ENCODE peak calls at places on chromosomes 16 and 17, in eight cellular contexts. S is RWPE2; C is uterus; V is esophagus squamous epithelium; X is GM12878; H is DND-41; G is CD4-positive, CD25-positive, alpha-beta regulatory T cell; D is prostate gland. W is an unnamed sample.

GRCh38 chr17:40545660-40546059 is 19.6 kb downstream of the CCR7 start:
- DNase-seq in C (peak), G (no peak), X (no peak), H (no peak), D (no peak), V (no peak), S (peak), W (no peak)

GRCh38 chr17:66351053-66351452 is 48.6 kb downstream of the PRKCA start:
- DNase-seq in H (no peak), C (no peak), S (no peak), D (no peak), V (no peak), X (no peak), G (no peak), W (no peak)

GRCh38 chr17:45310380-45311324 is 6.2 kb downstream of the MAP3K14 start:
- DNase-seq in C (no peak), X (no peak), S (no peak), D (no peak), G (no peak), H (no peak), V (no peak), W (no peak)

GRCh38 chr17:67575325-67575724 is 142.4 kb upstream of the NOL11 start:
- DNase-seq in V (no peak), H (no peak), X (peak), S (no peak), C (no peak), G (no peak), D (peak), W (no peak)

GRCh38 chr17:63675231-63675606 is 24.7 kb downstream of the LIMD2 start:
- DNase-seq in H (no peak), S (no peak), C (no peak), V (no peak), X (no peak), G (no peak), D (no peak), W (no peak)

GRCh38 chr17:82502207-82502606 is 17.3 kb upstream of the FOXK2 start:
- DNase-seq in D (peak), S (no peak), G (no peak), C (no peak), X (no peak), H (no peak), V (no peak), W (no peak)

GRCh38 chr16:67645397-67646121 is 615 bp downstream of the CARMIL2 start:
- DNase-seq in G (no peak), V (no peak), D (no peak), H (peak), S (no peak), C (no peak), X (no peak), W (no peak)

GRCh38 chr16:85126731-85127662 is 14.7 kb upstream of the CIBAR2 start:
- DNase-seq in D (no peak), X (no peak), C (peak), S (no peak), V (no peak), G (no peak), H (no peak), W (no peak)

GRCh38 chr16:69494993-69495392 is 70.6 kb downstream of the CYB5B start:
- DNase-seq in S (no peak), H (no peak), C (no peak), D (no peak), G (no peak), X (no peak), V (no peak), W (no peak)

GRCh38 chr16:50252874-50253510 is 13.4 kb upstream of the ADCY7 start:
- DNase-seq in H (no peak), C (no peak), X (no peak), V (no peak), S (no peak), G (no peak), D (no peak), W (no peak)

GRCh38 chr17:62963296-62963695 is 2.7 kb upstream of the TANC2 start:
- DNase-seq in D (no peak), G (no peak), C (no peak), X (no peak), S (no peak), V (no peak), H (no peak), W (no peak)

GRCh38 chr17:75525806-75526554 is 483 bp downstream of the LLGL2 start:
- DNase-seq in V (no peak), X (no peak), D (no peak), G (no peak), C (no peak), H (no peak), S (peak), W (no peak)

GRCh38 chr16:20807822-20808207 is 1.5 kb downstream of the REXO5 start:
- DNase-seq in X (no peak), H (no peak), V (no peak), D (no peak), C (no peak), S (no peak), G (no peak), W (no peak)

GRCh38 chr17:78716814-78717393 is 65.2 kb downstream of the CYTH1 start:
- DNase-seq in C (peak), X (no peak), D (peak), G (no peak), S (no peak), H (no peak), V (no peak), W (peak)

GRCh38 chr16:23124315-23124714 is 24.9 kb downstream of the USP31 start:
- DNase-seq in C (no peak), G (no peak), H (no peak), X (no peak), D (no peak), S (no peak), V (no peak), W (no peak)

GRCh38 chr16:49443576-49443975 is 70.0 kb downstream of the C16orf78 start:
- DNase-seq in X (no peak), V (no peak), S (no peak), D (no peak), H (no peak), C (no peak), G (no peak), W (no peak)

GRCh38 chr16:71916397-71916920 is 21.1 kb downstream of the IST1 start:
- DNase-seq in C (no peak), X (no peak), S (no peak), D (no peak), G (no peak), H (no peak), V (no peak), W (no peak)

GRCh38 chr17:11896199-11896598 is 101.1 kb downstream of the ZNF18 start:
- DNase-seq in G (no peak), S (no peak), X (no peak), C (no peak), H (no peak), D (no peak), V (no peak), W (no peak)

GRCh38 chr17:45580914-45581313 is 90.4 kb upstream of the PLEKHM1 start:
- DNase-seq in S (no peak), G (no peak), H (no peak), X (no peak), C (no peak), V (no peak), D (no peak), W (no peak)

GRCh38 chr16:70805787-70806186 is 4.8 kb upstream of the VAC14 start:
- DNase-seq in H (no peak), X (no peak), C (no peak), S (no peak), V (no peak), D (no peak), G (no peak), W (no peak)

GRCh38 chr17:10182785-10183184 is 15.6 kb downstream of the GAS7 start:
- DNase-seq in S (no peak), V (no peak), X (no peak), C (no peak), D (no peak), G (no peak), H (no peak), W (no peak)

GRCh38 chr16:50207652-50208051 is 54.5 kb downstream of the TENT4B start:
- DNase-seq in D (no peak), G (no peak), S (no peak), X (no peak), V (no peak), H (no peak), C (no peak), W (no peak)

GRCh38 chr16:21713549-21714368 is 50.0 kb downstream of the OTOA start:
- DNase-seq in S (no peak), C (no peak), V (no peak), H (no peak), D (no peak), X (no peak), G (no peak), W (no peak)

GRCh38 chr17:7217113-7217987 is 2.3 kb downstream of the DLG4 start:
- DNase-seq in S (no peak), V (no peak), H (peak), D (no peak), X (no peak), C (peak), G (no peak), W (peak)

GRCh38 chr17:39769974-39770587 is 32.3 kb downstream of the GRB7 start:
- DNase-seq in S (peak), C (no peak), H (peak), G (peak), V (no peak), X (peak), D (peak), W (peak)

GRCh38 chr17:48153711-48154642 is 46.4 kb downstream of the SNX11 start:
- DNase-seq in X (no peak), V (no peak), H (peak), D (no peak), S (no peak), C (no peak), G (no peak), W (no peak)

DNA sequence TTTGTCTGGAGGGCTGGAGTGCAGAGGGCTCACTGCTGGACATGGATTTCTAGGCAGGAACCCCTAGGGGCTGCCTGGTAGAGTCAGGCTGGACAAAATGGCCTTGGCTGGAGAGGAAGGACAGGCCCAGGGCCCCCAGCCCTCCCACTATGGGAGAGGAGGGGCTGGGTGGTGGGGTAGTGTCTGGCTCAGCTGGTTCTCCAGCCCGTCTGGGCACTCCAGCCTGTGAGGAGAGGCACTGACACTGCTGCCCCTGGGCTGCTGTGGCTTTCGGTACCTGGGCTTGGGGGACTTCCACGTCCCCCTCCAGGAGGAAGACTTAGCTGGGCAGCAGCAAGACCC is 21.8 kb upstream of the DOK4 start:
- DNase-seq in G (no peak), C (no peak), V (no peak), H (no peak), D (no peak), X (no peak), S (no peak), W (no peak)
- H3K27ac ChIP-seq in G (no peak), C (no peak), V (no peak), H (no peak), D (no peak), X (no peak), S (no peak), W (no peak)

GRCh38 chr16:88966986-88967799 is 9.8 kb downstream of the CBFA2T3 start:
- DNase-seq in X (no peak), S (no peak), V (no peak), G (no peak), C (no peak), H (no peak), D (no peak), W (no peak)
- H3K4me3 ChIP-seq in X (peak), S (no peak), V (no peak), G (no peak), C (no peak), H (no peak), D (no peak), W (no peak)

DNA sequence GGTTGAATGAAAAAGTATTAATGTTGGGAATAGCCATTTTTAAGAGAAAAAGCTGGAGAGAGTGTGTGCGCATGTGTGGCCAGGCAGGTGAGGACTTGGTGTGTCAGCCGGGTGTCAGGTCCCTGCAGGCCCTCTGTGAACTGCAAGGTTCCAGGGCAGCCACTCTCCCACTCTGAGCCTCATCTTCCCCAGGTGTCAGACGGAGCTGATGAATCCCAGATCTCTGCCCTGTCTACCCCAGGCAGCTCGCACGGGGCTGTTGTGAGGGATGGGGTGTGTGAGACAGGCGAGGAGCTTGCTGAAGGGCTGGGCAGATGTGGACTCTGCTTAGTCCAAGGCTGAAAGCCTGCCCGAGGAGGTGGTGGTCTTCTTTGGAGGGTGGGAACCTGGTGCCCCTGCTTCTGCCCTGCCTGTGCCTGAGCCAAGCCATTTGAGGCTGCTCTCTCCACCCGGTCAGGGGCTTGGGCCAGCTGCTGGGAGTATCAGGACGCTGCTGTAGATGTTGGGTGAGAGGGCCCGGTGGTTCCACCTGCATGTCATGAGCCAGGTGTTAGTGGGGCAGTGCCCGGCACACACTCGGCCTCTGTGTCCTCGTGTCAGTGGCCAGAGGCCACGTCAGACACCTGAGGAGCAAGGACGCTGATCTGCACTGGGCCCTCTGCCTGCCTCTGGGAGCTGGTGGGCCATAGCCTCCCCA is 122.4 kb downstream of the RAB11FIP4 start:
- DNase-seq in S (no peak), X (no peak), G (no peak), V (no peak), C (no peak), D (no peak), H (no peak), W (no peak)
- H3K27ac ChIP-seq in S (no peak), X (no peak), G (no peak), V (no peak), C (no peak), D (no peak), H (no peak), W (no peak)

GRCh38 chr16:57826040-57826434 is 23.7 kb upstream of the KIFC3 start:
- DNase-seq in C (no peak), V (no peak), S (no peak), X (no peak), H (no peak), G (no peak), D (no peak), W (no peak)
- H3K4me3 ChIP-seq in C (no peak), V (no peak), S (no peak), X (no peak), H (no peak), G (no peak), D (no peak), W (no peak)

GRCh38 chr16:17367932-17368331 is 102.8 kb downstream of the XYLT1 start:
- DNase-seq in C (no peak), G (no peak), H (no peak), D (no peak), S (no peak), V (no peak), X (no peak), W (no peak)
- H3K27ac ChIP-seq in C (no peak), G (peak), H (no peak), D (no peak), S (no peak), V (no peak), X (no peak), W (peak)

GRCh38 chr16:24674877-24675276 is 54.6 kb upstream of the TNRC6A start:
- DNase-seq in C (no peak), H (no peak), S (no peak), V (no peak), D (no peak), G (no peak), X (no peak), W (no peak)
- H3K4me3 ChIP-seq in C (no peak), H (no peak), S (no peak), V (no peak), D (no peak), G (no peak), X (no peak), W (no peak)

W was measured in naive thymus-derived CD4-positive, alpha-beta T cell.